ENCODE peak calls at places on chromosomes 2 and 18, in nine cellular contexts. S is mammary epithelial cell, N is GM23248, T is PC-9, H is BJ, R is astrocyte, Q is BE2C, W is upper lobe of right lung, M is NT2/D1. L is an unnamed sample. For H3K36me3, the result is how much of the 10 kb centered on the place peaks cover.

GRCh38 chr2:233556756-233557736 is 9.5 kb downstream of the USP40 start:
- DNase-seq in S (peak), N (peak), T (peak), H (peak), R (peak), Q (no peak), W (no peak), M (no peak), L (peak)

GRCh38 chr2:241496003-241496707 is 12.2 kb downstream of the STK25 start:
- DNase-seq in S (no peak), N (no peak), T (no peak), H (no peak), R (no peak), Q (no peak), W (peak), M (no peak), L (no peak)

GRCh38 chr2:241983571-241984270 is 114.2 kb downstream of the RTP5 start:
- DNase-seq in S (no peak), N (no peak), T (no peak), H (no peak), R (no peak), Q (no peak), W (no peak), M (no peak), L (no peak)

GRCh38 chr18:58977223-58977622 is 112.5 kb downstream of the ZNF532 start:
- DNase-seq in S (no peak), N (no peak), T (no peak), H (no peak), R (peak), Q (no peak), W (no peak), M (no peak), L (no peak)

GRCh38 chr2:119490653-119491195 is 33.6 kb downstream of the SCTR start:
- DNase-seq in S (no peak), N (peak), T (no peak), H (no peak), R (peak), Q (no peak), W (no peak), M (no peak), L (no peak)

GRCh38 chr2:130261970-130262760 is 63.9 kb upstream of the TUBA3E start:
- DNase-seq in S (peak), N (peak), T (no peak), H (no peak), R (no peak), Q (peak), W (peak), M (no peak), L (no peak)

GRCh38 chr18:78506031-78506461 is 473.6 kb upstream of the SALL3 start:
- DNase-seq in S (no peak), N (no peak), T (no peak), H (no peak), R (no peak), Q (no peak), W (no peak), M (no peak), L (no peak)

GRCh38 chr2:83323055-83323454 is 1136.0 kb downstream of the SUCLG1 start:
- DNase-seq in S (no peak), N (no peak), T (no peak), H (no peak), R (no peak), Q (no peak), W (no peak), M (no peak), L (no peak)

GRCh38 chr2:28952806-28953190 is 28.3 kb upstream of the TOGARAM2 start:
- DNase-seq in S (no peak), N (no peak), T (no peak), H (no peak), R (no peak), Q (no peak), W (no peak), M (no peak), L (no peak)

GRCh38 chr2:240926516-240927389 is 20.6 kb downstream of the CROCC2 start:
- DNase-seq in S (no peak), N (peak), T (no peak), H (no peak), R (no peak), Q (peak), W (peak), M (no peak), L (no peak)

GRCh38 chr2:73343992-73344391 is 41.6 kb upstream of the ALMS1 start:
- DNase-seq in S (no peak), N (no peak), T (no peak), H (no peak), R (no peak), Q (no peak), W (no peak), M (no peak), L (no peak)

GRCh38 chr2:169107645-169108044 is 38.3 kb downstream of the DHRS9 start:
- DNase-seq in S (no peak), N (no peak), T (peak), H (no peak), R (no peak), Q (no peak), W (no peak), M (no peak), L (no peak)

GRCh38 chr18:69484699-69485396 is 84.2 kb downstream of the DOK6 start:
- DNase-seq in S (no peak), N (peak), T (no peak), H (peak), R (peak), Q (no peak), W (no peak), M (peak), L (peak)

GRCh38 chr2:10305254-10305635 is 2.5 kb downstream of the HPCAL1 start:
- DNase-seq in S (no peak), N (peak), T (peak), H (no peak), R (peak), Q (no peak), W (no peak), M (no peak), L (no peak)

GRCh38 chr2:173184031-173185004 is 108.7 kb downstream of the MAP3K20 start:
- DNase-seq in S (peak), N (peak), T (peak), H (peak), R (peak), Q (no peak), W (no peak), M (peak), L (peak)

GRCh38 chr2:173185437-173185836 is 109.8 kb downstream of the MAP3K20 start:
- DNase-seq in S (no peak), N (peak), T (no peak), H (no peak), R (no peak), Q (no peak), W (no peak), M (no peak), L (no peak)

GRCh38 chr2:173191601-173192000 is 116.0 kb downstream of the MAP3K20 start:
- DNase-seq in S (peak), N (peak), T (peak), H (no peak), R (peak), Q (no peak), W (no peak), M (peak), L (peak)

GRCh38 chr2:173192071-173192470 is 116.4 kb downstream of the MAP3K20 start:
- DNase-seq in S (peak), N (no peak), T (peak), H (no peak), R (no peak), Q (no peak), W (no peak), M (no peak), L (no peak)

DNA sequence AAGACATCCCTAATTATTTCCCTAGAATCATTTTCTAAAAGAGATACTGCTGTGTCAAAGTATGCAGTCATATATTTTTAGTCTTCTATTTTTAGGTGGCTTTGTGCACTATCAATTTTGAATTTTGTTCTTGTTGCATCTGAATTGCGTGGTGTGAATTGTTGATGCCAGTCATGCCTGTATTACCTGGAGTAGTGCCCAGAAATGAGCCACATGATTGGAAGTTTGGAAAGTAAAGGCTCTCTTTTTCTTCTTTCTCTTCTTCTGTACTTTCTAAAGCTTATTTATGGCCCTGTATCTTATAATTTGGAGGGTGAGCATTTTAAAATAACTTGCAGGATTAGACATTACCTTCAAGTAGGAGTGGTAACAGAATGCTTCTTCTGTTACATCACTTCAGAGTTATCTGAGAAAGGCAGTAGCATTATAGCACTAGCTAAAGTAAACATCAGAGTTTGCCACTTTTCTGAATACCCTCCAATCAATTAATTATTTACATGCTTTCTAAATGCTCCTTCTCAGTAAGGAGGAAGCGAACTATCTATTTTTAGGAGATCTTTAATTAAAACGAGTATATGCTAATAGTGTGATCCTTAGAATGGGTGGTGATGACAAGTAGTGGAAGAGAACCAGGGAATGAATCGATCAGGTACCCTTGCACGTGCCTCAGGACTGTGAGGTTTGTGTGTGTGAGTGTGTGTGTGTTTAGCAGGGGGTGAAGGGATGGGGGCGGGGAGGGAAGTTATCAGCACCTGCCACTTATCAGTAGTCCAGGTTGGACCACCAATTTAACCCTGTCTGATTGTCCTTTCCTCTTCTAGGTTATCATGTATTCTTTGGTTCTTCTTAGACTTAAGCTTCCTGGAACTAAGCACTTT is 112.5 kb downstream of the MAP3K20 start:
- DNase-seq in S (peak), N (peak), T (no peak), H (no peak), R (peak), Q (no peak), W (no peak), M (no peak), L (peak)
- H3K4me3 ChIP-seq in S (no peak), N (no peak), T (no peak), H (no peak), R (no peak), Q (no peak), W (no peak), M (no peak), L (no peak)

GRCh38 chr18:79704631-79705030 is 25.0 kb downstream of the CTDP1 start:
- DNase-seq in S (no peak), N (no peak), T (no peak), H (no peak), R (no peak), Q (no peak), W (no peak), M (no peak), L (no peak)
- H3K36me3 ChIP-seq in S (under half), N (under half), T (under half), H (under half), R (under half), Q (under half), W (half or more), M (half or more), L (under half)

GRCh38 chr2:2512931-2513330 is 181.9 kb upstream of the MYT1L start:
- DNase-seq in S (no peak), N (no peak), T (no peak), H (no peak), R (no peak), Q (no peak), W (no peak), M (no peak), L (no peak)
- H3K4me3 ChIP-seq in S (no peak), N (no peak), T (no peak), H (no peak), R (no peak), Q (no peak), W (no peak), M (no peak), L (no peak)

GRCh38 chr2:62785810-62786593 is 80.5 kb downstream of the EHBP1 start:
- DNase-seq in S (peak), N (peak), T (no peak), H (no peak), R (peak), Q (no peak), W (no peak), M (no peak), L (peak)

GRCh38 chr2:62783679-62784078 is 78.2 kb downstream of the EHBP1 start:
- DNase-seq in S (no peak), N (no peak), T (no peak), H (no peak), R (no peak), Q (no peak), W (no peak), M (no peak), L (no peak)

GRCh38 chr2:62787381-62787780 is 81.9 kb downstream of the EHBP1 start:
- DNase-seq in S (peak), N (peak), T (peak), H (no peak), R (peak), Q (no peak), W (no peak), M (no peak), L (peak)

GRCh38 chr2:62784341-62784740 is 78.8 kb downstream of the EHBP1 start:
- DNase-seq in S (no peak), N (no peak), T (no peak), H (no peak), R (no peak), Q (no peak), W (no peak), M (no peak), L (no peak)

GRCh38 chr2:62785216-62785615 is 79.7 kb downstream of the EHBP1 start:
- DNase-seq in S (peak), N (no peak), T (no peak), H (no peak), R (peak), Q (no peak), W (no peak), M (no peak), L (peak)
- H3K36me3 ChIP-seq in S (under half), N (under half), T (under half), H (under half), R (under half), Q (under half), W (under half), M (under half), L (under half)

GRCh38 chr2:25115249-25115883 is 53.0 kb downstream of the POMC start:
- DNase-seq in S (no peak), N (peak), T (no peak), H (no peak), R (no peak), Q (no peak), W (no peak), M (no peak), L (no peak)
- H3K4me3 ChIP-seq in S (no peak), N (no peak), T (no peak), H (no peak), R (no peak), Q (no peak), W (no peak), M (no peak), L (no peak)

GRCh38 chr18:2952605-2953004 is 60.3 kb downstream of the LPIN2 start:
- DNase-seq in S (no peak), N (no peak), T (no peak), H (no peak), R (no peak), Q (no peak), W (no peak), M (no peak), L (no peak)
- H3K36me3 ChIP-seq in S (under half), N (under half), T (under half), H (under half), R (under half), Q (under half), W (half or more), M (under half), L (under half)

L was measured in brain microvascular endothelial cell.